ENCODE peak calls at places on chromosomes 13 and 19, in six cellular contexts. N, O, D, G, E and T are unnamed samples.

GRCh38 chr19:57813919-57814504 is 701 bp downstream of the ZNF552 start:
- DNase-seq in G (no peak), O (peak), E (no peak), N (no peak), D (no peak), T (no peak)

GRCh38 chr19:30535011-30535410 is 162.8 kb downstream of the ZNF536 start:
- DNase-seq in E (no peak), D (no peak), G (no peak), N (no peak), O (no peak), T (no peak)

GRCh38 chr13:87459419-87459818 is 211.8 kb upstream of the SLITRK5 start:
- DNase-seq in N (no peak), D (no peak), E (no peak), G (no peak), O (no peak), T (no peak)

GRCh38 chr13:107466326-107466725 is 749.0 kb downstream of the LIG4 start:
- DNase-seq in O (no peak), E (no peak), G (no peak), N (peak), D (no peak), T (no peak)

GRCh38 chr19:11612816-11613511 is 15.7 kb downstream of the ZNF627 start:
- DNase-seq in G (no peak), O (peak), D (no peak), E (no peak), N (no peak), T (no peak)

GRCh38 chr19:3618144-3618810 is 8.3 kb downstream of the CACTIN start:
- DNase-seq in E (no peak), N (no peak), G (peak), D (peak), O (no peak), T (no peak)

GRCh38 chr19:7658219-7658686 is 10.6 kb upstream of the RETN start:
- DNase-seq in E (no peak), O (no peak), G (peak), N (no peak), D (no peak), T (no peak)

GRCh38 chr13:88450515-88450914 is 779.3 kb downstream of the SLITRK5 start:
- DNase-seq in O (no peak), D (no peak), G (no peak), N (no peak), E (no peak), T (no peak)

GRCh38 chr13:75908137-75908536 is 272.0 kb downstream of the LMO7 start:
- DNase-seq in G (no peak), D (no peak), N (no peak), E (no peak), O (no peak), T (no peak)

GRCh38 chr19:52670046-52670445 is 31.9 kb upstream of the ZNF83 start:
- DNase-seq in E (peak), D (no peak), G (no peak), N (no peak), O (no peak), T (no peak)

GRCh38 chr19:53504903-53505302 is 33.0 kb upstream of the ZNF331 start:
- DNase-seq in D (peak), O (peak), G (no peak), N (no peak), E (no peak), T (no peak)

GRCh38 chr13:112859817-112860190 is 109.2 kb upstream of the MCF2L start:
- DNase-seq in E (no peak), O (no peak), G (no peak), N (no peak), D (peak), T (no peak)

GRCh38 chr19:13952154-13953020 is at the start of gene DCAF15:
- DNase-seq in D (peak), E (peak), O (peak), N (peak), G (peak), T (peak)

GRCh38 chr19:39544201-39544903 is 4.4 kb upstream of the EID2 start:
- DNase-seq in N (no peak), D (no peak), O (no peak), E (no peak), G (no peak), T (no peak)

GRCh38 chr19:49506575-49507105 is 5.8 kb upstream of the FCGRT start:
- DNase-seq in O (peak), G (no peak), N (no peak), D (peak), E (no peak), T (no peak)

GRCh38 chr13:45040626-45041025 is 51.3 kb downstream of the GPALPP1 start:
- DNase-seq in G (no peak), N (no peak), O (no peak), D (no peak), E (no peak), T (no peak)

GRCh38 chr19:37594982-37595382 is 306 bp downstream of the ZNF540 start:
- DNase-seq in E (no peak), G (peak), O (no peak), N (no peak), D (no peak), T (no peak)

GRCh38 chr19:31956771-31957170 is 388.6 kb upstream of the ZNF507 start:
- DNase-seq in G (no peak), E (no peak), N (no peak), D (no peak), O (no peak), T (no peak)

GRCh38 chr13:111937763-111938375 is 129.1 kb upstream of the SOX1 start:
- DNase-seq in G (no peak), O (no peak), E (no peak), D (no peak), N (no peak), T (no peak)

GRCh38 chr13:49437705-49438104 is 6.2 kb downstream of the CAB39L start:
- DNase-seq in N (no peak), E (no peak), G (no peak), D (no peak), O (no peak), T (no peak)
- H3K4me3 ChIP-seq in N (no peak), E (no peak), G (no peak), D (no peak), O (no peak), T (no peak)

GRCh38 chr19:16477311-16477710 is 5.5 kb upstream of the EPS15L1 start:
- DNase-seq in N (no peak), E (no peak), G (no peak), D (no peak), O (no peak), T (no peak)

GRCh38 chr19:16482745-16483144 is 11.0 kb upstream of the EPS15L1 start:
- DNase-seq in G (no peak), D (no peak), N (no peak), O (no peak), E (no peak), T (no peak)
- TF ChIP-seq POLR2AphosphoS5 in G (no peak), D (no peak), N (no peak), O (no peak), E (no peak), T (no peak)

DNA sequence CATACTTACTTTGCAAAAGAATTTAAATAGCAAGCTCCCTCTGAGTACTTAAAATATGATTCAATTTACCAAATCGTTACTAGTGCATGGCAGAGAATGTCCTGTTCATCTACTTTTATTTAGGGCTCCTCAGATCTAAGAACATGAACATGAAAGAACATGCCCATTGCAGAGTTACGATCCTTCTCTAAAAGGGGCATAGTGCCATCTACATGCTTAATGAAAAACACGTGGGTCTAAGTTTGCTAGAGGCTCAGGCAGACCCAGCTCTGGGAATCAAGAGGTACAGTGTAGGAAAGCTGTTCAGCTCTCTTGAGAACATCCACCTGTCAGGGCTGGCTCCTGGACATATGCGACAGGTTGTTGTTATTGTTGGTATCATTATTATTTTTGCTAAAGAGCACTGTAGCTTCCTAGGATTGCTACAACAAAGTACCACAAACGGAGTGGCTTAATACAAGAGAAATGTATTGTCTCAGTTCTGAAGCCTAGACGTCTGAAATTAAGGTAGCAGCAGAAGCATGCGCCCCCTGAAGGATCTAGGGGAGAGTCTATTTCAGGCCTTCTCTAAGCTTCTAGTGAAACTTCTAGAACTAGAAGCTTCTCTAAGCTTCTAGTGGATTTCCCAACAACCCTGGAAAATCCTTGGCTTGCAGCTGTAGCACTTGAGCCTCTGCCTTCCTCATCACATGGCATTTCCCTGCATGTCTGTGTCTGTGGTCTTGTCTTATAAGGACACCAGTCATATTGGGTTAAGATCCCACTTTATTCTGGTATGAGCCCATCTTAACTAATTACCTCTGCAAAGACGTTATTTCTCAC is 133.9 kb downstream of the DCT start:
- DNase-seq in D (peak), O (peak), N (no peak), E (no peak), G (no peak), T (peak)
- H3K9ac ChIP-seq in D (no peak), O (no peak), N (no peak), E (no peak), G (no peak), T (no peak)

GRCh38 chr13:42873081-42873480 is 91.7 kb downstream of the FAM216B start:
- DNase-seq in O (no peak), E (no peak), N (no peak), D (no peak), G (no peak), T (no peak)

GRCh38 chr13:42876270-42876714 is 94.9 kb downstream of the FAM216B start:
- DNase-seq in E (no peak), G (peak), N (peak), O (no peak), D (no peak), T (no peak)

GRCh38 chr13:42878721-42879120 is 97.3 kb downstream of the FAM216B start:
- DNase-seq in D (no peak), N (no peak), O (no peak), G (no peak), E (no peak), T (no peak)

GRCh38 chr13:42876810-42877550 is 95.6 kb downstream of the FAM216B start:
- DNase-seq in E (no peak), N (no peak), G (no peak), O (no peak), D (no peak), T (no peak)

GRCh38 chr13:42875448-42876269 is 94.3 kb downstream of the FAM216B start:
- DNase-seq in D (peak), G (no peak), O (no peak), N (peak), E (no peak), T (no peak)
- H3K4me3 ChIP-seq in D (no peak), G (no peak), O (no peak), N (peak), E (no peak), T (no peak)

GRCh38 chr19:55103190-55103589 is 14.2 kb downstream of the PPP1R12C start:
- DNase-seq in D (no peak), N (no peak), E (no peak), O (no peak), G (no peak), T (no peak)
- TF ChIP-seq POLR2AphosphoS5 in D (no peak), N (no peak), E (no peak), O (no peak), G (no peak), T (no peak)